ENCODE peak calls at places on chromosomes 5 and 9, in four cellular contexts. S is SK-N-SH, W is K562, C is HepG2. X is an unnamed sample.

GRCh38 chr9:86925686-86926085 is 21.6 kb downstream of the GAS1 start:
- DNase-seq in W (no peak), S (no peak), C (no peak), X (no peak)

GRCh38 chr5:16464664-16465543 is 696 bp downstream of the ZNF622 start:
- DNase-seq in S (no peak), C (no peak), W (no peak), X (no peak)

GRCh38 chr9:98921740-98922139 is 22.0 kb upstream of the COL15A1 start:
- DNase-seq in W (peak), C (no peak), S (no peak), X (no peak)

GRCh38 chr5:71892641-71893340 is 173.7 kb downstream of the CARTPT start:
- DNase-seq in W (no peak), S (no peak), C (no peak), X (no peak)

GRCh38 chr9:38768351-38768761 is 48.4 kb upstream of the FAM240B start:
- DNase-seq in S (no peak), W (no peak), C (no peak), X (no peak)

GRCh38 chr9:93580654-93581380 is 4.4 kb downstream of the PHF2 start:
- DNase-seq in W (no peak), C (peak), S (no peak), X (no peak)

GRCh38 chr9:91192785-91193657 is 168.7 kb downstream of the AUH start:
- DNase-seq in S (peak), W (peak), C (peak), X (no peak)

GRCh38 chr5:107484261-107484660 is 186.5 kb downstream of the EFNA5 start:
- DNase-seq in W (no peak), S (no peak), C (no peak), X (no peak)

GRCh38 chr5:90547072-90547536 is 11.5 kb upstream of the ADGRV1 start:
- DNase-seq in C (peak), W (no peak), S (no peak), X (no peak)

GRCh38 chr5:54713923-54714581 is 196.5 kb downstream of the SNX18 start:
- DNase-seq in S (no peak), C (no peak), W (no peak), X (no peak)

GRCh38 chr9:35628389-35628991 is 10.3 kb upstream of the CD72 start:
- DNase-seq in C (no peak), S (no peak), W (no peak), X (no peak)
- TF ChIP-seq ZBTB33 in C (no peak), S (no peak), W (no peak), X (no peak)

GRCh38 chr9:116002181-116002580 is 151.4 kb upstream of the PAPPA start:
- DNase-seq in S (no peak), C (no peak), W (no peak), X (no peak)
- TF ChIP-seq TAF1 in S (no peak), C (no peak), W (no peak), X (no peak)

DNA sequence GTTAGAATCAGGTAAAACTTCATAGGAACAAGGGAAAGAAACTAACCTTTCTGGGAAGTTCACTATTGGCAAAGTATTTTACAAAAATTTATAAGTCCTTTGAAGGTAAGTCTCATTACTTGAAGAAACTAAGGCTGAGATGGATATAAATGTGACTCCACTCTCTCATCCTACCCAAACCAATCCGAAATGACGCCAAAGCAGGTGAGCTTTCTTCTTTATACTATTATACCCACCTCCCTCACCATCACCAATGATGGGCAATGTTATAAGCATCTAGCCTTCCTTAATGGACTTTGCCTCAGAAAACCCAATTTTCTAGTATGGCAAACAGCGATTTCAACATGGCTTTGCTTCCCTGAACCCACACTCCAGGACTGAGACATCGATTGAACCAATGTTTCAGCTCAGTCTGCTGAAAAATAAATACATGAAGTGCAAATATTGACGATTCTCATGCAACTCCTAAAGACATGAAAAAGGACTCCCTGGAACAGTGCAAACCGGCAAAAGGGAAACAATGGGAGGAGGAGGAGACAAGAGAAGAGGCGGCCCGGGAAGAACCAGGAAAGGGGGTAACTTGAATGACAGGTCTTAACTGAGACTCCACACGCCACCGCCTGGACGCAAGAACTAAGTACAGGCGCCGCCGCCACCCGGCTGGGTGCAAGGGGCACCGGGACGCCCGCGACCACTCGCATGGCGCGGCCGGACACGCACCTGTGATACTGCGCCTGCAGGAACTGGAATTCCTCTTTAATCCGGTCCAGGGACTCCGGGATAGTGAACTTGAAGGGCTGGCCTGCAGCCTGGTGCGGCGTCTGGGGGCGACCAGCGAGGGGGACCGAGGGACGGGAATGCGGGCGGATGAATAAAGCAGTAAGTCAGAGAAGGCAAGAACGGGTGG is 2.5 kb downstream of the TLE1 start:
- DNase-seq in S (peak), W (no peak), C (peak), X (no peak)
- TF ChIP-seq ZBTB33 in S (no peak), W (no peak), C (peak), X (no peak)

DNA sequence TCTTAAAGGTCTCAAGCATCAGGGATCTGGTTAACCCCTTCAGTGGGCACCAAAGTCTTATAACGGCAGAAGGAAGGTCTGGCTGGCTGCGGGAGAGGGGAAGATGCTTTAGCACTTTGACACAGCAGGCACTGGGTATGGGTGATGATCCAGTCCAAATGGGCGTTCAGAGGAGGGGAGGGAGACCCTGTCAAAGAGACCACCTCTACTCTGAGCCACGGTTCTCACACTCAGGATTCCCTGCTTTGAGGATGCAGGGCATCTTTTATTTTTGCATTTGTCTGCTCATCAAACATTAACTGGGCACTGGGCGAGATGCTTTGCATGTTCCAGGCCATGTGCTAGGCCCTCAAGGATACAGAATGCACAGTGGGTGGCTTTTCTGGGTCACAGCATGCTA is 204.0 kb downstream of the DAB2IP start:
- DNase-seq in C (no peak), S (no peak), W (no peak), X (no peak)
- TF ChIP-seq TAF1 in C (no peak), S (no peak), W (no peak), X (no peak)

DNA sequence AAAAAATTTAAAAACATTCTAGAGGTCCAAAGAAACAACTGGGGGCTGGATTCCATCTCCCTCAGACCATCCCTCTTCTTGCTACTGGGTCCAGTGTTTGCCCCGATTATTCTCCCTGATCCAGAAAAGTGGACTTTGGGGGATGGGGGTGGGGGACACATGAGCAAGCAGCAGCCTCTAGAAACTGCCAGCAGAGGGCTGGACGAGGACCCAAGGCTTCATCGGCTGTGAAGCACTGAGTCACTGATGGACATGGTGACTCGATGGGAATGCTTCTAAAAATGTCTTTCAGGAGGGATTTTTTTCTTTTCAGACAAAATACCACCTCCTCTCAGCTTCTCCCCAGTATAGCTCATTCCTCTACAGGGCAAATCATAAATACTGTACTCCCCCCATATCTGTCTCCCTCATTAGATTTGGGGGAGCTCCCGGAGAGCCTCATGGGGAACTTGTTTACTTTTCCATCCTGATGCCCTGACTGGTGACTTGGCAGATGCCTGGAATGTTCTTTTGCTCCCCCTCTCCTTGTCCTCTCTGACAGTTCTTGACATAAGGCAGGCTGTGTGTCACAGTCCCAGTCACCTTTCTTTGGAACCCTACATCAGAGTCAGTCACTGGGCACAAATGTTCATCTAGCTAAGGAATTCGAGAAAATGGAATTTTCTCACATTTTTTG is 67.2 kb upstream of the STC2 start:
- DNase-seq in W (peak), C (peak), S (no peak), X (no peak)
- TF ChIP-seq ZBTB33 in W (no peak), C (no peak), S (no peak), X (no peak)

GRCh38 chr5:44935871-44936270 is 127.1 kb downstream of the MRPS30 start:
- DNase-seq in C (no peak), S (no peak), W (no peak), X (no peak)
- TF ChIP-seq TAF1 in C (no peak), S (no peak), W (no peak), X (no peak)

GRCh38 chr5:56479701-56480304 is 246.7 kb upstream of the ANKRD55 start:
- DNase-seq in C (no peak), W (no peak), S (peak), X (peak)

GRCh38 chr5:56481998-56482698 is 249.0 kb upstream of the ANKRD55 start:
- DNase-seq in C (no peak), W (no peak), S (peak), X (no peak)

GRCh38 chr5:56479126-56479525 is 246.0 kb upstream of the ANKRD55 start:
- DNase-seq in W (no peak), C (no peak), S (no peak), X (no peak)

GRCh38 chr5:56481147-56481997 is 248.2 kb upstream of the ANKRD55 start:
- DNase-seq in S (peak), C (peak), W (no peak), X (peak)

DNA sequence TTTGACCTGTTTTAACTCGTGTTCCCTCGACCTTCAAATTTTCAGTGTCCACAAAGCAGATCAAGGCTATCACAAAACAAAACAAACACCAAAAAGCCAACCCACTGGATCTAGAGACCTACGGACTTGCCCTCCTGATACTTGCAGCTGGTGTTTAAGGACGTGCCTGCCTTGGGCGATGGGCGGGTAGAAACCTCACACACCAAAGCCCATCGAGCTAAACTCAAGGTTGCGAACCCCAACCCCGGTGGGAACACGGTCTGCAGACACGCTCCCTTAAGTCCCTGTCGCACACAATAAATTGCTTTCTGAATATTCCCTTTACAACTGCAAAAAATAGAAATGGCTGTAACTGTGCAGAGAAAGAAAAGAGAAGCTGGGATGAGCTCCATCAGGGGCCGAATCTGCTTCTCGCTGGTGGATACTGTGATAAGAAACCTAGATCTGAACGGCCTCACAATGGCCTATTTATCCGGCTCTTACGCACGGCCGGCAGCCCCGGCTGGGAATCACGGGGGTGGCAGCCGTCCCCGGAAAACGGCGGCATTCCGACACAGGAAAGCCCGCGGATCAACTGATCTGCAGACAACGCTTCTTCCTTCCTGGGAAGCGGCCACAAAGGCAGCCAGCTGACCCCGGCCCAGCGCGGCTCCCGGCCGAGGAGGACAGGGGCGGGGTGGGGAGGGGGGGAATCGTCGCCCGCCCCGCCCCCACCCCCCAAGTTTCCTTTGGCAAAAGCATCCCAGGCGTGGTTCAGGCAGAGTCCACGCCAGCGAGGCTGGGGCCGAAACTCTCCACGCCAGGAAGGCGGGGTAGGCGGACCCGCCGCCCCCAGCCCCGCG is 247.4 kb upstream of the ANKRD55 start:
- DNase-seq in W (no peak), S (peak), C (peak), X (peak)
- TF ChIP-seq ZBTB33 in W (no peak), S (no peak), C (no peak), X (no peak)

X was measured in GM12878.